ENCODE peak calls at places on chromosomes 6 and 20, in six cellular contexts. B, W, I, M, H and C are unnamed samples.

GRCh38 chr6:81694855-81695254 is 57.6 kb downstream of the TENT5A start:
- DNase-seq in M (no peak), B (no peak), I (no peak), H (no peak), W (no peak), C (no peak)

GRCh38 chr20:25686081-25687077 is 10.3 kb downstream of the ZNF337 start:
- DNase-seq in I (no peak), W (no peak), M (no peak), H (no peak), B (no peak), C (no peak)

GRCh38 chr20:5056801-5057599 is 55.7 kb upstream of the SLC23A2 start:
- DNase-seq in W (peak), M (peak), B (peak), I (peak), H (no peak), C (peak)

GRCh38 chr20:62906209-62906608 is 20.1 kb downstream of the DIDO1 start:
- DNase-seq in M (no peak), B (no peak), I (no peak), W (no peak), H (no peak), C (no peak)

GRCh38 chr6:156577749-156578148 is 199.4 kb upstream of the ARID1B start:
- DNase-seq in M (no peak), W (no peak), I (no peak), B (no peak), H (no peak), C (no peak)

GRCh38 chr6:73180718-73181619 is 44.3 kb downstream of the KHDC1L start:
- DNase-seq in M (peak), W (peak), B (peak), I (peak), H (peak), C (peak)

GRCh38 chr6:117674503-117674902 is 766 bp upstream of the NUS1 start:
- DNase-seq in B (no peak), H (no peak), M (no peak), I (no peak), W (no peak), C (no peak)

GRCh38 chr20:44028868-44029847 is 114.5 kb downstream of the TOX2 start:
- DNase-seq in W (no peak), M (peak), H (no peak), I (no peak), B (no peak), C (no peak)

GRCh38 chr6:35244551-35244950 is 15.0 kb upstream of the ZNF76 start:
- DNase-seq in I (no peak), H (no peak), B (no peak), W (no peak), M (no peak), C (no peak)

GRCh38 chr20:61052195-61052594 is 199.9 kb upstream of the CDH4 start:
- DNase-seq in W (no peak), I (no peak), M (no peak), B (no peak), H (no peak), C (no peak)

GRCh38 chr20:24960302-24960801 is 11.3 kb downstream of the CST7 start:
- DNase-seq in I (no peak), B (no peak), M (no peak), H (no peak), W (no peak), C (no peak)

GRCh38 chr6:105137388-105137787 is 42.4 kb downstream of the POPDC3 start:
- DNase-seq in W (no peak), M (no peak), H (peak), I (no peak), B (no peak), C (no peak)

GRCh38 chr20:19823971-19824370 is 65.9 kb downstream of the RIN2 start:
- DNase-seq in M (no peak), B (no peak), W (no peak), H (no peak), I (no peak), C (no peak)

GRCh38 chr20:62536731-62537401 is 61.1 kb upstream of the GATA5 start:
- DNase-seq in M (no peak), W (no peak), B (no peak), I (no peak), H (no peak), C (peak)

GRCh38 chr6:163086563-163086895 is 328.0 kb upstream of the QKI start:
- DNase-seq in M (no peak), W (no peak), H (no peak), I (no peak), B (no peak), C (no peak)

GRCh38 chr6:112416885-112417284 is 69.8 kb downstream of the RFPL4B start:
- DNase-seq in W (no peak), I (no peak), H (no peak), B (no peak), M (no peak), C (no peak)

GRCh38 chr20:53660078-53660909 is 66.7 kb upstream of the ZNF217 start:
- DNase-seq in H (no peak), B (no peak), M (no peak), W (peak), I (no peak), C (peak)

GRCh38 chr6:41672016-41672415 is 33.7 kb downstream of the MDFI start:
- DNase-seq in M (no peak), I (no peak), B (no peak), H (no peak), W (no peak), C (no peak)

GRCh38 chr20:46650575-46651090 is 626 bp downstream of the SLC13A3 start:
- DNase-seq in B (no peak), H (no peak), W (no peak), I (no peak), M (no peak), C (no peak)

GRCh38 chr20:13799974-13800373 is 15.1 kb downstream of the NDUFAF5 start:
- DNase-seq in I (no peak), B (no peak), M (no peak), H (no peak), W (no peak), C (no peak)

GRCh38 chr20:36881888-36882287 is 6.0 kb downstream of the TLDC2 start:
- DNase-seq in H (no peak), B (no peak), I (no peak), M (no peak), W (no peak), C (no peak)

GRCh38 chr20:43568706-43569105 is 9.9 kb downstream of the SGK2 start:
- DNase-seq in B (no peak), M (no peak), W (no peak), H (no peak), I (no peak), C (no peak)

GRCh38 chr6:139990865-139991264 is 616.4 kb upstream of the CITED2 start:
- DNase-seq in B (no peak), H (no peak), I (no peak), W (no peak), M (no peak), C (peak)

GRCh38 chr6:83872386-83873118 is 13.1 kb downstream of the CYB5R4 start:
- DNase-seq in B (no peak), M (no peak), W (no peak), I (no peak), H (no peak), C (peak)

GRCh38 chr20:34062651-34063482 is 49.2 kb downstream of the EIF2S2 start:
- DNase-seq in H (no peak), M (no peak), W (no peak), I (no peak), B (peak), C (peak)

GRCh38 chr20:13822459-13822858 is 37.6 kb downstream of the NDUFAF5 start:
- DNase-seq in W (no peak), M (no peak), B (no peak), I (no peak), H (no peak), C (no peak)

GRCh38 chr6:121590438-121590837 is 155.0 kb downstream of the GJA1 start:
- DNase-seq in I (no peak), B (no peak), M (no peak), W (no peak), H (no peak), C (peak)

GRCh38 chr6:79420054-79420453 is 117.2 kb downstream of the LCA5 start:
- DNase-seq in I (no peak), W (no peak), M (no peak), B (peak), H (no peak), C (no peak)

GRCh38 chr6:43964659-43965570 is 162.3 kb downstream of the MRPL14 start:
- DNase-seq in M (no peak), H (no peak), B (peak), W (no peak), I (no peak), C (no peak)

GRCh38 chr6:43306086-43306485 is 2.5 kb downstream of the CRIP3 start:
- DNase-seq in B (no peak), M (no peak), I (no peak), H (no peak), W (no peak), C (no peak)

GRCh38 chr6:101595276-101595675 is 201.8 kb downstream of the GRIK2 start:
- DNase-seq in W (no peak), H (no peak), B (no peak), M (no peak), I (no peak), C (peak)

GRCh38 chr6:131029661-131030297 is 33.3 kb downstream of the EPB41L2 start:
- DNase-seq in B (no peak), H (no peak), W (no peak), M (peak), I (no peak), C (peak)

GRCh38 chr6:30880563-30881252 is 3.6 kb upstream of the DDR1 start:
- DNase-seq in B (no peak), M (no peak), H (peak), I (no peak), W (no peak), C (no peak)

GRCh38 chr6:125014157-125014957 is 52.1 kb downstream of the RNF217 start:
- DNase-seq in W (no peak), B (no peak), I (no peak), H (no peak), M (no peak), C (peak)

GRCh38 chr6:15516923-15517560 is 145.8 kb downstream of the DTNBP1 start:
- DNase-seq in W (no peak), B (no peak), I (no peak), H (no peak), M (no peak), C (no peak)

GRCh38 chr6:51936536-51936935 is 150.9 kb downstream of the PKHD1 start:
- DNase-seq in I (no peak), B (no peak), H (no peak), M (no peak), W (no peak), C (no peak)

GRCh38 chr6:41344865-41345264 is 9.5 kb downstream of the NCR2 start:
- DNase-seq in B (no peak), H (no peak), W (no peak), M (no peak), I (no peak), C (no peak)

GRCh38 chr20:50585678-50586077 is 75.5 kb downstream of the PTPN1 start:
- DNase-seq in M (no peak), W (no peak), I (no peak), H (no peak), B (no peak), C (no peak)

GRCh38 chr6:2798586-2799134 is 33.5 kb downstream of the WRNIP1 start:
- DNase-seq in M (no peak), H (no peak), B (no peak), W (no peak), I (no peak), C (no peak)

GRCh38 chr6:111722220-111722731 is 116.6 kb upstream of the TRAF3IP2 start:
- DNase-seq in H (no peak), I (no peak), M (no peak), W (no peak), B (no peak), C (peak)

GRCh38 chr6:137928286-137928685 is 61.2 kb downstream of the TNFAIP3 start:
- DNase-seq in M (no peak), B (no peak), I (no peak), W (no peak), H (no peak), C (no peak)

GRCh38 chr6:137926985-137927384 is 59.9 kb downstream of the TNFAIP3 start:
- DNase-seq in B (no peak), W (no peak), I (no peak), M (no peak), H (no peak), C (no peak)

GRCh38 chr6:137927777-137928218 is 60.7 kb downstream of the TNFAIP3 start:
- DNase-seq in B (no peak), W (no peak), I (no peak), H (no peak), M (peak), C (peak)

GRCh38 chr6:137925299-137925698 is 58.2 kb downstream of the TNFAIP3 start:
- DNase-seq in H (no peak), M (no peak), W (no peak), I (no peak), B (no peak), C (no peak)

GRCh38 chr6:137926207-137926731 is 59.2 kb downstream of the TNFAIP3 start:
- DNase-seq in M (no peak), I (no peak), W (no peak), B (peak), H (no peak), C (peak)
- TF ChIP-seq SMC3 in M (no peak), I (no peak), W (no peak), B (no peak), H (no peak), C (no peak)

GRCh38 chr6:145155411-145155810 is 579.9 kb downstream of the EPM2A start:
- DNase-seq in W (no peak), B (no peak), M (no peak), H (no peak), I (no peak), C (peak)
- TF ChIP-seq SMC3 in W (no peak), B (no peak), M (no peak), H (no peak), I (no peak), C (no peak)

DNA sequence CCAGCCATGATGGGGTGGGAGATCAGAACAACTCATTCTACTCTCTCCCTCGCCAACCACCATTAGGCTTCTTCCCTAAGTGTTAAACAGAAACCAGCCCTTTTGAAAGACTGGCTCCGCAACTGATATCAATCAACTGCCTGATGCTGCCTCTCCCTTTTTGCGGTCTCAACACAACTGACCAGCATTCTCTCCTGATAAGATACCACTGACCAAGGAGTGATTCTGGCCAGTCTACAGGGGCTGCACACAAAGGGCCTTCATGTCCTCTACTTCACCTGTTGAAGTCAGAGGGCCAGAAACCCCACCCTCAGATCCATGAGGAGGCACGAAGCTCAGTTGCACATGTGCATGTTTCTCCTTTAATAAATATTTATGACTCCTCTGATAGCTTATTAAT is 145.1 kb downstream of the CD24 start:
- DNase-seq in I (no peak), M (no peak), B (peak), W (no peak), H (no peak), C (no peak)
- TF ChIP-seq SMC3 in I (no peak), M (no peak), B (no peak), W (no peak), H (no peak), C (no peak)

DNA sequence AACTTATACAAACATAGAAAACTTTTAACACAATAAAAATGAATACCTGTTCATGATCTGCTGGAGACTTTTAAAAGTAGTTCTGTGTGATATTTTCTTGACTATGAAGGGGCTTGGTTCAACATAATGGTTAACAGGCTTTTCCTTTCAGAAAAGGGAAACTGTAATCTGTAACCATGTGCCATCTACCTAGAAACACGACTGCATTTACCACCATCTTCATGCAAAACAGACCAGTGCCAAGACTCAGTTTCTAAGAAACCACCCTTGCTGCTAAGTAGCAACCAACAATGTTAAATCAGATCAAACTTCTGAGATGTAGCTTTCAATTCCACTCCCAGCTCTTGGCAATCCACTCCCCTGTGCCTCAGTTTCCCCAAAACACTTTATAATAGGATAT is 15.7 kb downstream of the STAU1 start:
- DNase-seq in B (no peak), W (no peak), I (no peak), M (no peak), H (no peak), C (no peak)
- TF ChIP-seq SMC3 in B (no peak), W (no peak), I (no peak), M (no peak), H (no peak), C (no peak)

DNA sequence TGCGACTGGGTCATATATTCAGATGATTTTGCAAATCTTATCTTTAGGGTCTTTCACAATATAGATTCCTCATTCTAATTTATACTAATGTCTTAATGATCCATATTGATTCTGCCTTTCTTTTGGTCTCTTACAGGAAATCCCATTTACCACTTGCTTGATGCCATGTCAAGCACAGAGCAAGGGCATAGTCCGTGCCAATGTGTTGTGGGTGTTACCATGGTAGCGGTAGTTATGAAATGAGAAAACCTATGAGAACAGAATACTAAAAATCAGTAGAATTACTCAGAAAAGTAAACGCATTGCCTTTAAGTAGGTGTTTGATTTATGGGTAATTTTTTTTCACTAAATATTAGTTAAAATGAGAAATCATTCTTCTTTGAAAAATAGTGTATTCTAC is 153.9 kb upstream of the RAB32 start:
- DNase-seq in M (no peak), I (no peak), W (no peak), B (no peak), H (no peak), C (no peak)
- TF ChIP-seq SMC3 in M (no peak), I (no peak), W (no peak), B (no peak), H (no peak), C (no peak)

GRCh38 chr20:11981366-11981947 is 63.8 kb downstream of the BTBD3 start:
- DNase-seq in I (no peak), H (no peak), W (no peak), M (no peak), B (no peak), C (no peak)

GRCh38 chr20:11980263-11980662 is 62.6 kb downstream of the BTBD3 start:
- DNase-seq in H (no peak), I (no peak), W (no peak), M (no peak), B (no peak), C (no peak)

GRCh38 chr20:11976966-11977365 is 59.3 kb downstream of the BTBD3 start:
- DNase-seq in W (no peak), B (no peak), H (no peak), M (no peak), I (no peak), C (no peak)

GRCh38 chr20:11979306-11980128 is 61.8 kb downstream of the BTBD3 start:
- DNase-seq in H (no peak), M (peak), B (no peak), I (no peak), W (no peak), C (no peak)

GRCh38 chr20:11978496-11978895 is 60.8 kb downstream of the BTBD3 start:
- DNase-seq in M (no peak), B (no peak), I (no peak), H (no peak), W (no peak), C (peak)
- TF ChIP-seq SMC3 in M (no peak), B (no peak), I (no peak), H (no peak), W (no peak), C (no peak)

GRCh38 chr20:56581701-56582100 is 47.4 kb upstream of the TFAP2C start:
- DNase-seq in W (no peak), M (no peak), I (peak), H (no peak), B (no peak), C (no peak)
- TF ChIP-seq SMC3 in W (no peak), M (no peak), I (no peak), H (no peak), B (no peak), C (no peak)

DNA sequence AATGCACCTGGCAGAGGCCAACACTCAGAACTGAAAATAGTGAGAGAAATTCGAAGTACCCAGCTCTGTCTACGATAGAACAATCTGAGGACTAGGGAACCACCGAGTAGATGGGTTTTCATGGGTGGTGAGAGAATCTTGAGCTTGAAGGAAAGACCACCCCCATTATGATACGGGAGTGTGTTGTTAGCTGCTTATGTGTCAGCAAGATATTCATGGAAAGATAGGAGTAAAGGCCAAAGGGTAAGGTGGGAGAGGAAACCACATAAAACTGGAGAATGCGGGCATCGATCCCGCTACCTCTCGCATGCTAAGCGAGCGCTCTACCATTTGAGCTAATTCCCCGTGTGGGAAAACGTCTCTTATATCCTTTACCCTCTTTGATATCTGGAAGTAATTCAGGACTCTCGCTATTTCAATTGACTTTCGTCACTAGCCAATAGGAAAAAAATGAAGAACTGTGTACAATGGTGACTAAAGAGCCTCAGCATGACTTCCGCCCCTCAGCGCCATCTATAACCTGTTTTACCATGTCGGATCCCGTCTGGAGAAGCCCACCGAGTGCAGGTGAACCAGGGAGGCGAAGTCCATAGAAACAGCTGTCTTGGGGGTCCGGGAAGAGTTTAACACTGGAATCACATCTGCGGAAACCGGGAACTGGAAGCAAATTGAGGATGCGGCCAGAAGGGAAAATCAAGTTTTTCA is 25.0 kb upstream of the ABT1 start:
- DNase-seq in M (peak), W (no peak), H (peak), B (peak), I (peak), C (peak)
- TF ChIP-seq SMC3 in M (no peak), W (no peak), H (no peak), B (no peak), I (no peak), C (no peak)

DNA sequence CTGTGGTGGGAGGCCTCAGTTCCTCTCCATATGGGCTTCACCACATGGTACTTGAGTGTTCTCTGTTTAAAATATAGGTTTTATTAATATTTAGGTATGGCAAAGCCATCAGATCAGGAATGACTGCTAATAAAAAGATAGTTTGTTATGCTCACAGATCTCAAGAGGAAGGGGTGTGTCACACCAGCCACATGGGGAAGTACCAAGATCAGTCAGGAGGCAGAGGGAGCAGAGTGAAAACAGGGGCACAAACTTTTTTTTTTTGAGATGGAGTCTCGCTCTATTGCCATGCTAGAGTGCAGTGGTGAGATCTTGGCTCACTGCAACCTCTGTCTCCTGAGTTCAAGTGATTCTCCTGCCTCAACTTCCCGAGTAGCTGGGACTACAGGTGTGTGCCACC is 92.1 kb upstream of the GCM1 start:
- DNase-seq in I (no peak), B (no peak), H (no peak), W (no peak), M (no peak), C (no peak)
- TF ChIP-seq SMC3 in I (no peak), B (no peak), H (no peak), W (no peak), M (no peak), C (no peak)